ENCODE peak calls at places on chromosomes 12 and 14, in seven cellular contexts. One of them, this sample, is unnamed.

GRCh38 chr14:29999013-29999539 is 71.4 kb upstream of the PRKD1 start:
- DNase-seq in AG04450: no peak
- DNase-seq in activated T-helper 1 cell treated with Interleukin-2 at 50 U/mL for 16 hours: no peak
- DNase-seq in stimulated activated CD4-positive, alpha-beta T cell treated with anti-CD3 and anti-CD28 coated beads, Interleukin-2, amount 100 ng/mL, for 48 hours: no peak
- DNase-seq in NCI-H2081: no peak
- DNase-seq in hepatic stellate cell: no peak
- DNase-seq in glomerular endothelial cell: no peak
- DNase-seq in this sample: no peak

GRCh38 chr14:54590481-54590880 is 23.6 kb downstream of the SAMD4A start:
- DNase-seq in AG04450: no peak
- DNase-seq in activated T-helper 1 cell treated with Interleukin-2 at 50 U/mL for 16 hours: no peak
- DNase-seq in stimulated activated CD4-positive, alpha-beta T cell treated with anti-CD3 and anti-CD28 coated beads, Interleukin-2, amount 100 ng/mL, for 48 hours: no peak
- DNase-seq in NCI-H2081: no peak
- DNase-seq in hepatic stellate cell: no peak
- DNase-seq in glomerular endothelial cell: no peak
- DNase-seq in this sample: no peak

GRCh38 chr12:52870361-52871290 is 21.8 kb upstream of the KRT78 start:
- DNase-seq in AG04450: no peak
- DNase-seq in activated T-helper 1 cell treated with Interleukin-2 at 50 U/mL for 16 hours: peak
- DNase-seq in stimulated activated CD4-positive, alpha-beta T cell treated with anti-CD3 and anti-CD28 coated beads, Interleukin-2, amount 100 ng/mL, for 48 hours: peak
- DNase-seq in NCI-H2081: peak
- DNase-seq in hepatic stellate cell: peak
- DNase-seq in glomerular endothelial cell: no peak
- DNase-seq in this sample: peak

GRCh38 chr14:101551729-101552595 is 9.3 kb upstream of the DIO3 start:
- DNase-seq in AG04450: no peak
- DNase-seq in activated T-helper 1 cell treated with Interleukin-2 at 50 U/mL for 16 hours: no peak
- DNase-seq in stimulated activated CD4-positive, alpha-beta T cell treated with anti-CD3 and anti-CD28 coated beads, Interleukin-2, amount 100 ng/mL, for 48 hours: no peak
- DNase-seq in NCI-H2081: no peak
- DNase-seq in hepatic stellate cell: no peak
- DNase-seq in glomerular endothelial cell: no peak
- DNase-seq in this sample: no peak

GRCh38 chr12:57983150-57983857 is 41.9 kb downstream of the ATP23 start:
- DNase-seq in AG04450: peak
- DNase-seq in activated T-helper 1 cell treated with Interleukin-2 at 50 U/mL for 16 hours: no peak
- DNase-seq in stimulated activated CD4-positive, alpha-beta T cell treated with anti-CD3 and anti-CD28 coated beads, Interleukin-2, amount 100 ng/mL, for 48 hours: no peak
- DNase-seq in NCI-H2081: peak
- DNase-seq in hepatic stellate cell: no peak
- DNase-seq in glomerular endothelial cell: peak
- DNase-seq in this sample: peak

GRCh38 chr14:32408018-32408417 is 78.9 kb downstream of the AKAP6 start:
- DNase-seq in AG04450: no peak
- DNase-seq in activated T-helper 1 cell treated with Interleukin-2 at 50 U/mL for 16 hours: no peak
- DNase-seq in stimulated activated CD4-positive, alpha-beta T cell treated with anti-CD3 and anti-CD28 coated beads, Interleukin-2, amount 100 ng/mL, for 48 hours: no peak
- DNase-seq in NCI-H2081: no peak
- DNase-seq in hepatic stellate cell: no peak
- DNase-seq in glomerular endothelial cell: no peak
- DNase-seq in this sample: no peak

GRCh38 chr14:58830121-58830520 is 192.4 kb downstream of the DACT1 start:
- DNase-seq in AG04450: no peak
- DNase-seq in activated T-helper 1 cell treated with Interleukin-2 at 50 U/mL for 16 hours: no peak
- DNase-seq in stimulated activated CD4-positive, alpha-beta T cell treated with anti-CD3 and anti-CD28 coated beads, Interleukin-2, amount 100 ng/mL, for 48 hours: no peak
- DNase-seq in NCI-H2081: no peak
- DNase-seq in hepatic stellate cell: no peak
- DNase-seq in glomerular endothelial cell: no peak
- DNase-seq in this sample: no peak

GRCh38 chr12:14995583-14996425 is 23.0 kb downstream of the PDE6H start:
- DNase-seq in AG04450: peak
- DNase-seq in activated T-helper 1 cell treated with Interleukin-2 at 50 U/mL for 16 hours: no peak
- DNase-seq in stimulated activated CD4-positive, alpha-beta T cell treated with anti-CD3 and anti-CD28 coated beads, Interleukin-2, amount 100 ng/mL, for 48 hours: no peak
- DNase-seq in NCI-H2081: peak
- DNase-seq in hepatic stellate cell: no peak
- DNase-seq in glomerular endothelial cell: peak
- DNase-seq in this sample: peak

GRCh38 chr14:44640416-44640815 is 133.3 kb upstream of the FSCB start:
- DNase-seq in AG04450: no peak
- DNase-seq in activated T-helper 1 cell treated with Interleukin-2 at 50 U/mL for 16 hours: no peak
- DNase-seq in stimulated activated CD4-positive, alpha-beta T cell treated with anti-CD3 and anti-CD28 coated beads, Interleukin-2, amount 100 ng/mL, for 48 hours: no peak
- DNase-seq in NCI-H2081: no peak
- DNase-seq in hepatic stellate cell: no peak
- DNase-seq in glomerular endothelial cell: no peak
- DNase-seq in this sample: no peak

GRCh38 chr12:34033628-34034296 is 11.5 kb downstream of the ALG10 start:
- DNase-seq in AG04450: peak
- DNase-seq in activated T-helper 1 cell treated with Interleukin-2 at 50 U/mL for 16 hours: no peak
- DNase-seq in stimulated activated CD4-positive, alpha-beta T cell treated with anti-CD3 and anti-CD28 coated beads, Interleukin-2, amount 100 ng/mL, for 48 hours: no peak
- DNase-seq in NCI-H2081: no peak
- DNase-seq in hepatic stellate cell: peak
- DNase-seq in glomerular endothelial cell: peak
- DNase-seq in this sample: peak

This sample was measured in lung microvascular endothelial cell.